ENCODE peak calls at places on chromosomes 12 and 14, in four cellular contexts. M, B, P and R are unnamed samples.
A peak's percentile ranks its signal among the peaks of the same experiment; 100 is the strongest.

GRCh38 chr12:32115404-32116104 is 8.9 kb downstream of the BICD1 start:
- DNase-seq in P (peak; percentile 74), B (no peak), M (peak; percentile 59), R (no peak)

GRCh38 chr14:102840801-102841528 is 63.7 kb downstream of the TRAF3 start:
- DNase-seq in M (no peak), P (no peak), B (no peak), R (no peak)

GRCh38 chr14:62428429-62429203 is 616.6 kb downstream of the KCNH5 start:
- DNase-seq in B (no peak), M (peak; percentile 12), P (no peak), R (peak; percentile 48)

GRCh38 chr12:1605129-1606020 is 11.0 kb upstream of the FBXL14 start:
- DNase-seq in M (peak; percentile 89), P (peak; percentile 32), B (peak; percentile 62), R (peak; percentile 75)

GRCh38 chr14:73755434-73756014 is 41.3 kb upstream of the PNMA1 start:
- DNase-seq in P (no peak), M (no peak), B (no peak), R (no peak)

GRCh38 chr12:47458273-47458672 is 247.6 kb downstream of the RPAP3 start:
- DNase-seq in B (no peak), M (peak; percentile 16), P (no peak), R (no peak)

GRCh38 chr12:110545812-110546211 is 37.3 kb downstream of the PPTC7 start:
- DNase-seq in B (no peak), M (no peak), P (no peak), R (no peak)

GRCh38 chr14:56686416-56686815 is 106.8 kb downstream of the TMEM260 start:
- DNase-seq in B (peak; percentile 27), P (no peak), M (no peak), R (peak; percentile 83)

GRCh38 chr14:65411656-65412188 is 808 bp upstream of the FUT8 start:
- DNase-seq in M (peak; percentile 94), P (peak; percentile 61), B (peak; percentile 88), R (peak; percentile 91)

GRCh38 chr14:91363776-91364523 is 53.7 kb downstream of the CCDC88C start:
- DNase-seq in B (no peak), P (no peak), M (no peak), R (no peak)

GRCh38 chr12:71019282-71019831 is 98.8 kb upstream of the PTPRR start:
- DNase-seq in P (no peak), B (no peak), M (no peak), R (no peak)

GRCh38 chr12:1936406-1937320 is 18.2 kb upstream of the CACNA2D4 start:
- DNase-seq in P (peak; percentile 33), B (no peak), M (peak; percentile 70), R (no peak)

GRCh38 chr12:69484428-69484827 is 14.2 kb downstream of the FRS2 start:
- DNase-seq in M (peak; percentile 10), B (no peak), P (no peak), R (no peak)

GRCh38 chr14:51097287-51097686 is 2.4 kb upstream of the TRIM9 start:
- DNase-seq in B (no peak), M (no peak), P (no peak), R (no peak)

GRCh38 chr12:117076410-117077372 is 22.5 kb downstream of the TESC start:
- DNase-seq in M (no peak), B (no peak), P (no peak), R (no peak)

GRCh38 chr12:44015333-44015941 is 179.6 kb downstream of the TMEM117 start:
- DNase-seq in B (peak; percentile 43), P (no peak), M (peak; percentile 70), R (no peak)

DNA sequence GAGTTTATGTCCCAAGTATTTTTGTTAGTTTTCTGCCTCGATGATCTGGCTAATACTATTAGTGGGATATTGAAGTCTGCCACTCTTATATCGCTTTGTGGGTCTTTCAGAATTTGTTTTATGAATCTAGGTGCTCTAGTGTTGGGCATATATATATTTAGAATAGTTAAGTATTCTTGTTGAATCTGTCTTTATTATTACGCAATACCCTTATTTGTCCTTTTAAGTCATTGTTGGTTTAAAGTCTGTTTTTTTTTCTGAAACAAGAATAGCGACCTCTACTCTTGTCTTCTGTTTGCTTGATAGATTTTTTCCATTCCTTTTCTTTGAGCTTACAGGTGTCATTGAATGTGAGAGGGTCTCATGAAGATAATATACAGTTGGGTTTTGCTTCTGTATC is 239.0 kb downstream of the ASCL1 start:
- DNase-seq in B (no peak), M (no peak), P (no peak), R (no peak)
- H3K9me3 ChIP-seq in B (no peaks in the 10 kb centered on the region), M (no peaks in the 10 kb centered on the region), P (no peaks in the 10 kb centered on the region), R (no peaks in the 10 kb centered on the region)

DNA sequence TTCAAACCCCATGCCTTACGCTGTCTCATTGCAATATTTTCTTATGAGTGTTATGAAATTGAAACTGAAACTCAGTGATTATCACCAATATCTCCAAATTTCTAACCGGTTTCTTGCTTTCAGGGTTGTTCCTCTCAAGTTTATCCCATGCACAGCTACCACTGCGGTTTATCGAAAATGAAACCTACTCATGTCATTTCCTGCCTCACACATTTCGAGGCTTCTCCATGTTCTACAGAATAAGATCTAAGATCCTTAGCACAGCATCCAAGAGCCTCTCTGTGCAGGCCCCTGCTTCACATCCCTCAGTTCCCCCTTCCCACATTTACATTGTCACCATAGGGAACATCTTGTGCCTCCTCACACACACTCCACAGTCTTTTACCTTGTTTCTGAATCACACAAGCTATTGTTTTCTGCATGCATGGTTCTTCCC is 45.5 kb upstream of the FAR2 start:
- DNase-seq in M (no peak), P (no peak), B (no peak), R (no peak)
- H3K4me3 ChIP-seq in M (no peak overlapping the region), P (no peak overlapping the region), B (no peak overlapping the region), R (no peak overlapping the region)

GRCh38 chr12:27511723-27512045 is 12.3 kb upstream of the PPFIBP1 start:
- DNase-seq in M (peak; percentile 13), P (no peak), B (no peak), R (no peak)

GRCh38 chr12:27506645-27507189 is 17.3 kb upstream of the PPFIBP1 start:
- DNase-seq in M (no peak), B (no peak), P (no peak), R (no peak)

GRCh38 chr12:27513155-27513824 is 10.7 kb upstream of the PPFIBP1 start:
- DNase-seq in M (no peak), B (no peak), P (no peak), R (no peak)

GRCh38 chr12:27509032-27509431 is 15.0 kb upstream of the PPFIBP1 start:
- DNase-seq in B (no peak), M (no peak), P (no peak), R (no peak)

DNA sequence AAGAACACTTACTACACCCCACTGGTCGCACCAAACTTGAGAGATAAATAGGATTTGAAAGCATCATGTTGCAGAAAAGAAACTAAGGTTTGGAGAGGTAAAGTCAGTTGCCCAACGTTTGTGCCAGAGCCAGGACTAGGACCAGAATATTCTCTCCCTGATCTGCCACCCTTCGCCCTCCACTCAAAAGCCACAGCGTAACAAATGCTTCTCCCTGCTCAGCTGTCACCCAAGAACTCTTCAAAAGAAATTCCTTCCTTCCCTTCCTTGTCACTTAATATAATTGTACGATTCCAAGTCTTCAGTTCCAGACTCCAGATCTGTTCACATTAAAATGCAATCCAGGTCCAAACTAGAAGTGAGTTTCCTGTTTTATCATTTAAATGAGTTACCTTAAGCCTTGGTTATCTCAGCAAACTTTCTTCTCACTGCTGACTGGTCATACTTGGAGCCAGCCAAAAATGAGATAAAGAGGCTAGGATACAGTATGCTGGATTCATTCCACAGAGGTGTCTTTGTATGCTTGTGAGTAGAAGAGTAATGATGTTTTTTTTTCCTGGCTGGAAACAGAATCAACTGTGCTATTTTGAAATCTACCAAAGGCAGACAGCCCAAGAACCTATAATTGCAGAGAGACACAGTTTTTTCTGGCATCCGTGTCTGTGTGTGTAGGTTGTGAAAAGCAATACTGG is 12.8 kb upstream of the PPFIBP1 start:
- DNase-seq in P (no peak), B (no peak), M (peak; percentile 14), R (no peak)
- H3K27ac ChIP-seq in P (peak overlapping the region; percentile 64), B (no peak overlapping the region), M (peak overlapping the region; percentile 41), R (no peak overlapping the region)

GRCh38 chr12:67759829-67760228 is 111.3 kb downstream of the DYRK2 start:
- DNase-seq in B (no peak), P (no peak), M (no peak), R (no peak)

GRCh38 chr12:67764946-67765619 is 116.5 kb downstream of the DYRK2 start:
- DNase-seq in M (no peak), B (no peak), P (no peak), R (no peak)

GRCh38 chr12:67758119-67758873 is 109.8 kb downstream of the DYRK2 start:
- DNase-seq in M (no peak), B (no peak), P (no peak), R (no peak)

GRCh38 chr12:67764055-67764454 is 115.5 kb downstream of the DYRK2 start:
- DNase-seq in P (no peak), B (no peak), M (no peak), R (no peak)

GRCh38 chr12:67760586-67761275 is 112.2 kb downstream of the DYRK2 start:
- DNase-seq in P (no peak), B (no peak), M (no peak), R (no peak)
- H3K9me3 ChIP-seq in P (no peaks in the 10 kb centered on the region), B (no peaks in the 10 kb centered on the region), M (no peaks in the 10 kb centered on the region), R (no peaks in the 10 kb centered on the region)

GRCh38 chr14:98297567-98297966 is 974.4 kb downstream of the BCL11B start:
- DNase-seq in M (no peak), B (no peak), P (no peak), R (no peak)
- H3K4me3 ChIP-seq in M (no peak overlapping the region), B (no peak overlapping the region), P (no peak overlapping the region), R (no peak overlapping the region)

GRCh38 chr14:100825691-100826331 is at the start of gene MEG3:
- DNase-seq in M (no peak), B (no peak), P (no peak), R (peak; percentile 32)
- H3K27ac ChIP-seq in M (no peak within 1 kb of the TSS), B (peak within 1 kb of the TSS; percentile 8), P (peak within 1 kb of the TSS; percentile 40), R (no peak within 1 kb of the TSS)

DNA sequence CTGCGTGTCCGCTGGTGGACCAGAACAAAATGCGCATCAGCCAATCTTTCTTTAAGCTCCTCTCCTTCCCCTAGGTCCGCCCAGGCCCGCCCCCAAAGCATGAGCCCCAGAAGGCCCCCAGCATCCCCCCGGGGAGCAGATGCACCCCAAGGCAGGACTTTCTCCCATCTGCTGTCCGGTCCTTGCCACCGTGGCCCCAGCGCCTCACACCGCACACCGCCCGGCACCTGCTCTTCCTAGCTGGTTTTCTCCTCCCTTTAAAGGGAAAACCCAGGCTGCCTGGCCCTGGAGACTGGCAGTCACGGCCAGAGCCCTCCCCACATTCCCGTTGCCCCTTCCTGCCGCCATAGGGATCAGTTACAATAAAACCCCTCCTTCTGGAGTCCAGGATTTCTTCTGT is 30.2 kb downstream of the RIMBP2 start:
- DNase-seq in P (no peak), M (no peak), B (no peak), R (no peak)
- H3K9me3 ChIP-seq in P (no peaks in the 10 kb centered on the region), M (no peaks in the 10 kb centered on the region), B (no peaks in the 10 kb centered on the region), R (no peaks in the 10 kb centered on the region)